ENCODE peak calls at places on chromosomes 7 and 10, in eight cellular contexts. One of them, this sample, is unnamed.

GRCh38 chr10:124152139-124152780 is 58.9 kb upstream of the CHST15 start:
- DNase-seq in GM23338: no peak
- DNase-seq in chondrocyte: no peak
- DNase-seq in progenitor cell of endocrine pancreas: no peak
- DNase-seq in heart left ventricle: no peak
- DNase-seq in right lobe of liver: no peak
- DNase-seq in D721Med: no peak
- DNase-seq in AG10803: peak
- DNase-seq in this sample: peak

GRCh38 chr10:21401196-21401595 is 124.3 kb downstream of the SKIDA1 start:
- DNase-seq in GM23338: no peak
- DNase-seq in heart left ventricle: no peak
- DNase-seq in chondrocyte: no peak
- DNase-seq in D721Med: no peak
- DNase-seq in progenitor cell of endocrine pancreas: no peak
- DNase-seq in right lobe of liver: no peak
- DNase-seq in AG10803: peak
- DNase-seq in this sample: peak

GRCh38 chr7:25260862-25261454 is 32.7 kb upstream of the NPVF start:
- DNase-seq in right lobe of liver: no peak
- DNase-seq in D721Med: no peak
- DNase-seq in GM23338: no peak
- DNase-seq in chondrocyte: no peak
- DNase-seq in progenitor cell of endocrine pancreas: no peak
- DNase-seq in AG10803: peak
- DNase-seq in heart left ventricle: no peak
- DNase-seq in this sample: peak

GRCh38 chr7:37971491-37971890 is 51.1 kb downstream of the EPDR1 start:
- DNase-seq in heart left ventricle: no peak
- DNase-seq in chondrocyte: no peak
- DNase-seq in GM23338: no peak
- DNase-seq in progenitor cell of endocrine pancreas: no peak
- DNase-seq in right lobe of liver: no peak
- DNase-seq in D721Med: no peak
- DNase-seq in AG10803: peak
- DNase-seq in this sample: peak

GRCh38 chr7:98119257-98119918 is 12.7 kb downstream of the LMTK2 start:
- DNase-seq in AG10803: peak
- DNase-seq in GM23338: no peak
- DNase-seq in progenitor cell of endocrine pancreas: no peak
- DNase-seq in chondrocyte: no peak
- DNase-seq in right lobe of liver: no peak
- DNase-seq in D721Med: no peak
- DNase-seq in heart left ventricle: no peak
- DNase-seq in this sample: peak

GRCh38 chr10:106214243-106214642 is 950.3 kb downstream of the SORCS1 start:
- DNase-seq in AG10803: no peak
- DNase-seq in D721Med: no peak
- DNase-seq in right lobe of liver: no peak
- DNase-seq in heart left ventricle: no peak
- DNase-seq in chondrocyte: no peak
- DNase-seq in GM23338: no peak
- DNase-seq in progenitor cell of endocrine pancreas: no peak
- DNase-seq in this sample: no peak

GRCh38 chr7:79610905-79611304 is 157.4 kb upstream of the MAGI2 start:
- DNase-seq in progenitor cell of endocrine pancreas: no peak
- DNase-seq in GM23338: no peak
- DNase-seq in chondrocyte: no peak
- DNase-seq in right lobe of liver: no peak
- DNase-seq in D721Med: no peak
- DNase-seq in heart left ventricle: no peak
- DNase-seq in AG10803: no peak
- DNase-seq in this sample: peak

GRCh38 chr10:36608866-36609265 is 516.5 kb upstream of the ANKRD30A start:
- DNase-seq in chondrocyte: no peak
- DNase-seq in D721Med: no peak
- DNase-seq in progenitor cell of endocrine pancreas: no peak
- DNase-seq in heart left ventricle: no peak
- DNase-seq in right lobe of liver: no peak
- DNase-seq in GM23338: no peak
- DNase-seq in AG10803: no peak
- DNase-seq in this sample: peak

GRCh38 chr7:139734395-139734794 is 43.4 kb downstream of the HIPK2 start:
- DNase-seq in chondrocyte: no peak
- DNase-seq in progenitor cell of endocrine pancreas: no peak
- DNase-seq in AG10803: peak
- DNase-seq in GM23338: no peak
- DNase-seq in heart left ventricle: peak
- DNase-seq in right lobe of liver: no peak
- DNase-seq in D721Med: no peak
- DNase-seq in this sample: peak

GRCh38 chr10:52464725-52465124 is 150.6 kb downstream of the DKK1 start:
- DNase-seq in D721Med: no peak
- DNase-seq in progenitor cell of endocrine pancreas: no peak
- DNase-seq in chondrocyte: no peak
- DNase-seq in AG10803: no peak
- DNase-seq in right lobe of liver: no peak
- DNase-seq in GM23338: no peak
- DNase-seq in heart left ventricle: no peak
- DNase-seq in this sample: no peak

GRCh38 chr7:40047661-40048060 is 86.8 kb downstream of the MPLKIP start:
- DNase-seq in AG10803: no peak
- DNase-seq in D721Med: no peak
- DNase-seq in progenitor cell of endocrine pancreas: no peak
- DNase-seq in heart left ventricle: no peak
- DNase-seq in right lobe of liver: no peak
- DNase-seq in chondrocyte: no peak
- DNase-seq in GM23338: no peak
- DNase-seq in this sample: no peak
- TF ChIP-seq CTCF in AG10803: peak
- TF ChIP-seq CTCF in D721Med: peak
- TF ChIP-seq CTCF in progenitor cell of endocrine pancreas: peak
- TF ChIP-seq CTCF in heart left ventricle: no peak
- TF ChIP-seq CTCF in right lobe of liver: peak
- TF ChIP-seq CTCF in chondrocyte: peak
- TF ChIP-seq CTCF in GM23338: no peak
- TF ChIP-seq CTCF in this sample: peak

GRCh38 chr10:70053896-70054641 is 1.4 kb downstream of the MACROH2A2 start:
- DNase-seq in progenitor cell of endocrine pancreas: peak
- DNase-seq in GM23338: peak
- DNase-seq in D721Med: no peak
- DNase-seq in chondrocyte: no peak
- DNase-seq in heart left ventricle: peak
- DNase-seq in right lobe of liver: peak
- DNase-seq in AG10803: peak
- DNase-seq in this sample: peak
- TF ChIP-seq CTCF in progenitor cell of endocrine pancreas: peak
- TF ChIP-seq CTCF in GM23338: peak
- TF ChIP-seq CTCF in D721Med: no peak
- TF ChIP-seq CTCF in chondrocyte: peak
- TF ChIP-seq CTCF in heart left ventricle: no peak
- TF ChIP-seq CTCF in right lobe of liver: peak
- TF ChIP-seq CTCF in AG10803: peak
- TF ChIP-seq CTCF in this sample: no peak

GRCh38 chr7:112753298-112753697 is 36.9 kb downstream of the TMEM168 start:
- DNase-seq in progenitor cell of endocrine pancreas: no peak
- DNase-seq in right lobe of liver: no peak
- DNase-seq in heart left ventricle: no peak
- DNase-seq in D721Med: no peak
- DNase-seq in GM23338: no peak
- DNase-seq in AG10803: no peak
- DNase-seq in chondrocyte: no peak
- DNase-seq in this sample: no peak

GRCh38 chr7:112752576-112752975 is 37.6 kb downstream of the TMEM168 start:
- DNase-seq in progenitor cell of endocrine pancreas: no peak
- DNase-seq in chondrocyte: no peak
- DNase-seq in AG10803: no peak
- DNase-seq in right lobe of liver: no peak
- DNase-seq in GM23338: no peak
- DNase-seq in D721Med: no peak
- DNase-seq in heart left ventricle: no peak
- DNase-seq in this sample: no peak

GRCh38 chr7:112745635-112746034 is 44.6 kb downstream of the TMEM168 start:
- DNase-seq in AG10803: no peak
- DNase-seq in progenitor cell of endocrine pancreas: no peak
- DNase-seq in D721Med: no peak
- DNase-seq in GM23338: no peak
- DNase-seq in chondrocyte: no peak
- DNase-seq in heart left ventricle: no peak
- DNase-seq in right lobe of liver: no peak
- DNase-seq in this sample: no peak

GRCh38 chr7:112748381-112748780 is 41.8 kb downstream of the TMEM168 start:
- DNase-seq in chondrocyte: no peak
- DNase-seq in progenitor cell of endocrine pancreas: no peak
- DNase-seq in heart left ventricle: no peak
- DNase-seq in GM23338: no peak
- DNase-seq in D721Med: no peak
- DNase-seq in AG10803: no peak
- DNase-seq in right lobe of liver: no peak
- DNase-seq in this sample: peak

DNA sequence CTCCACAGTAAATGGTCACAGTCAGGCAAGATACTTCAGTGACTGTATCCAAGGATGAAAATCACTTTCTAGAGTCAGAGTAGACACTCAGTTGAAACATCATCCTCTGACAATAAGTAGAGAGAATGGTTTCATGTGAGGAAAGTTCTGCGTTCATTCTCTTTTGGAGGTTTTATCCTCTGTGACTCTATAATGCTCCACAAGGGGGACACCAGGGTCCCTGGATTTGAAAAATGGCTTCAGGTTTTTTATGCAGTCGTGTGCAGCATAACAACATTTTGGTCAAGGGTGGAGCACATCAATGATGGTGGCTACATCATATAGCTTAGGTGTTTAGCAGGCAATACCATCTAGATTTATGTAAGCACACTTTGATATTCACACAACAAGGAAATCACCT is 40.4 kb downstream of the TMEM168 start:
- DNase-seq in chondrocyte: no peak
- DNase-seq in AG10803: no peak
- DNase-seq in D721Med: no peak
- DNase-seq in progenitor cell of endocrine pancreas: no peak
- DNase-seq in heart left ventricle: no peak
- DNase-seq in right lobe of liver: no peak
- DNase-seq in GM23338: peak
- DNase-seq in this sample: no peak
- TF ChIP-seq CTCF in chondrocyte: no peak
- TF ChIP-seq CTCF in AG10803: no peak
- TF ChIP-seq CTCF in D721Med: peak
- TF ChIP-seq CTCF in progenitor cell of endocrine pancreas: peak
- TF ChIP-seq CTCF in heart left ventricle: no peak
- TF ChIP-seq CTCF in right lobe of liver: no peak
- TF ChIP-seq CTCF in GM23338: peak
- TF ChIP-seq CTCF in this sample: no peak

GRCh38 chr10:111323567-111323966 is 246.7 kb downstream of the ADRA2A start:
- DNase-seq in GM23338: peak
- DNase-seq in D721Med: no peak
- DNase-seq in chondrocyte: no peak
- DNase-seq in right lobe of liver: no peak
- DNase-seq in progenitor cell of endocrine pancreas: no peak
- DNase-seq in AG10803: peak
- DNase-seq in heart left ventricle: no peak
- DNase-seq in this sample: peak
- TF ChIP-seq CTCF in GM23338: peak
- TF ChIP-seq CTCF in D721Med: peak
- TF ChIP-seq CTCF in chondrocyte: peak
- TF ChIP-seq CTCF in right lobe of liver: no peak
- TF ChIP-seq CTCF in progenitor cell of endocrine pancreas: peak
- TF ChIP-seq CTCF in AG10803: peak
- TF ChIP-seq CTCF in heart left ventricle: no peak
- TF ChIP-seq CTCF in this sample: no peak

GRCh38 chr10:66604195-66604594 is 321.6 kb upstream of the LRRTM3 start:
- DNase-seq in heart left ventricle: no peak
- DNase-seq in right lobe of liver: no peak
- DNase-seq in chondrocyte: no peak
- DNase-seq in D721Med: no peak
- DNase-seq in GM23338: peak
- DNase-seq in progenitor cell of endocrine pancreas: no peak
- DNase-seq in AG10803: no peak
- DNase-seq in this sample: no peak
- TF ChIP-seq CTCF in heart left ventricle: no peak
- TF ChIP-seq CTCF in right lobe of liver: no peak
- TF ChIP-seq CTCF in chondrocyte: no peak
- TF ChIP-seq CTCF in D721Med: no peak
- TF ChIP-seq CTCF in GM23338: peak
- TF ChIP-seq CTCF in progenitor cell of endocrine pancreas: no peak
- TF ChIP-seq CTCF in AG10803: no peak
- TF ChIP-seq CTCF in this sample: peak

This sample was measured in cardiac fibroblast.